ENCODE peak calls at places on chromosomes 7 and 10, in seven cellular contexts. V, W, R, F, E, X and J are unnamed samples.

GRCh38 chr10:93701903-93702277 is 502 bp downstream of the FRA10AC1 start:
- DNase-seq in R (no peak), X (peak; percentile 17), E (no peak), F (no peak), V (no peak), W (no peak), J (peak; percentile 21)

GRCh38 chr7:84939888-84940287 is 247.0 kb downstream of the SEMA3D start:
- DNase-seq in W (no peak), E (no peak), R (peak; percentile 71), X (no peak), V (no peak), F (no peak), J (no peak)

GRCh38 chr10:132489053-132489703 is 48.4 kb upstream of the INPP5A start:
- DNase-seq in R (peak; percentile 41), F (peak; percentile 9), E (no peak), W (no peak), X (no peak), V (no peak), J (no peak)

GRCh38 chr7:45697576-45698136 is 123.5 kb downstream of the ADCY1 start:
- DNase-seq in E (no peak), F (peak; percentile 12), W (peak; percentile 9), R (no peak), X (no peak), V (no peak), J (no peak)

GRCh38 chr10:49664006-49664841 is 15.2 kb upstream of the C10orf53 start:
- DNase-seq in V (no peak), W (no peak), X (no peak), F (no peak), E (no peak), R (no peak), J (no peak)

GRCh38 chr10:133277277-133277992 is 767 bp upstream of the ADAM8 start:
- DNase-seq in W (no peak), V (no peak), E (no peak), R (peak; percentile 89), X (no peak), F (no peak), J (no peak)

GRCh38 chr7:44461387-44461786 is 29.1 kb downstream of the NUDCD3 start:
- DNase-seq in X (no peak), R (no peak), E (no peak), W (no peak), F (no peak), V (no peak), J (no peak)

GRCh38 chr10:49526624-49527023 is 12.3 kb downstream of the ERCC6 start:
- DNase-seq in V (no peak), F (no peak), E (no peak), R (no peak), W (no peak), X (no peak), J (no peak)

GRCh38 chr7:22447008-22447407 is 53.0 kb downstream of the STEAP1B start:
- DNase-seq in W (no peak), X (no peak), F (no peak), R (no peak), V (no peak), E (no peak), J (no peak)

GRCh38 chr7:72405871-72406270 is 6.3 kb downstream of the CALN1 start:
- DNase-seq in R (no peak), V (no peak), E (no peak), F (no peak), X (no peak), W (no peak), J (no peak)

GRCh38 chr10:3287566-3288445 is 115.2 kb upstream of the PITRM1 start:
- DNase-seq in X (no peak), V (peak; percentile 26), W (no peak), E (peak; percentile 91), F (no peak), R (no peak), J (no peak)

GRCh38 chr10:124119216-124119615 is 25.8 kb upstream of the CHST15 start:
- DNase-seq in R (no peak), F (no peak), V (no peak), W (no peak), E (no peak), X (no peak), J (no peak)

GRCh38 chr7:136009488-136010079 is 32.4 kb upstream of the MTPN start:
- DNase-seq in R (no peak), W (no peak), V (peak; percentile 22), F (no peak), X (peak; percentile 56), E (no peak), J (no peak)

DNA sequence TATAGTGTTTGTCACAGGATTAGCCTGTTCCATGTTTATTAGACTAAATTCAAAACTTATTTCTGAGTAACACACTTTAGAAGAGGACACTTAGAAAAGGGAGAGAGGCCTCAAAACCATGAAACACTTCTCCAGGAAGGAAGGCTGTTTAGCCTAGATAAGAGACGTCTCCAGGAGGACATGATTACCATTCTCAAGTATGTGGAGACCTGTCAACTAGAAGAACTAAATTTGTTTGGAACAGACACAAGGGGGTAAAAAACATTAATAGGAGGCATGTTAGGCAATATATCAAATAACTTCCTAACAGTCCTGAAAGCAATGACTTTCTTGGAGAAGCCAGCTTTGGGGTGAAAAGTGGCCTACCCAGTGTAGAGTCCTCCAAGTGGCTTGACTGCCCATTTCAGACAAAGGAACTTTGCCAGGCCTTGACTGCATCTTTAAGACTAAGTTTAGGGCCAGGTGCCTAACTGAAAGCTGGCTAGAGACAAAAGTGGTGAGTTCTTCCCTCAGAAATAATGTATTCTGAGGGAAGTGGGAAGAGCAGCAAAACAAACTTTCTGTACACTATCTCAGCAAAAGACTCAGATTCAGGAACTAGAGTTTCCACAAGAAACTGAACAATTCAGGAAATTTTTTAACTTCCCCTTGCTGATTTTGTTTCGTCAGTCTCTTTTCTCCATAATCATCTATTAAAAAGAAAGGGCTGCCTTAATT is 11.8 kb downstream of the NCOA4 start:
- DNase-seq in W (no peak), F (no peak), R (no peak), V (no peak), E (no peak), X (no peak), J (no peak)
- TF ChIP-seq POLR2A in W (no peak), F (no peak), R (no peak), V (no peak), E (no peak), X (no peak), J (no peak)

GRCh38 chr10:108779501-108779900 is 1143.8 kb downstream of the XPNPEP1 start:
- DNase-seq in R (no peak), E (no peak), X (no peak), F (no peak), V (no peak), W (no peak), J (no peak)
- H3K4me1 ChIP-seq in R (no peaks in the 10 kb centered on the region), E (no peaks in the 10 kb centered on the region), X (no peaks in the 10 kb centered on the region), F (no peaks in the 10 kb centered on the region), V (no peaks in the 10 kb centered on the region), W (no peaks in the 10 kb centered on the region), J (no peaks in the 10 kb centered on the region)

GRCh38 chr7:78769551-78770101 is 683.8 kb downstream of the MAGI2 start:
- DNase-seq in F (no peak), R (no peak), W (no peak), E (no peak), V (no peak), X (no peak), J (no peak)

GRCh38 chr7:78765985-78766729 is 687.3 kb downstream of the MAGI2 start:
- DNase-seq in F (no peak), X (no peak), E (no peak), R (no peak), V (no peak), W (no peak), J (no peak)

GRCh38 chr7:78768859-78769258 is 684.6 kb downstream of the MAGI2 start:
- DNase-seq in F (no peak), X (no peak), E (no peak), R (no peak), V (no peak), W (no peak), J (no peak)

GRCh38 chr7:78770422-78771410 is 682.8 kb downstream of the MAGI2 start:
- DNase-seq in R (no peak), E (no peak), W (no peak), V (no peak), X (no peak), F (no peak), J (no peak)
- TF ChIP-seq POLR2AphosphoS5 in R (no peak), E (no peak), W (no peak), V (no peak), X (no peak), F (no peak), J (no peak)

GRCh38 chr7:76327610-76328009 is 25.1 kb downstream of the HSPB1 start:
- DNase-seq in F (no peak), X (peak; percentile 51), R (no peak), W (no peak), E (no peak), V (no peak), J (no peak)
- TF ChIP-seq POLR2A in F (no peak), X (no peak), R (no peak), W (no peak), E (no peak), V (no peak), J (no peak)